ENCODE peak calls at places on chromosomes 2 and 18, in six cellular contexts. One of them, this sample, is unnamed.

GRCh38 chr2:204665244-204665643 is 120.0 kb downstream of the PARD3B start:
- DNase-seq in left lung: no peak
- DNase-seq in psoas muscle: no peak
- DNase-seq in kidney: no peak
- DNase-seq in GM06990: no peak
- DNase-seq in pancreas: no peak
- DNase-seq in this sample: peak; percentile 28

GRCh38 chr2:128358941-128359731 is 40.5 kb upstream of the HS6ST1 start:
- DNase-seq in left lung: no peak
- DNase-seq in psoas muscle: peak; percentile 32
- DNase-seq in kidney: peak; percentile 56
- DNase-seq in GM06990: no peak
- DNase-seq in pancreas: peak; percentile 9
- DNase-seq in this sample: no peak

GRCh38 chr2:126864861-126865260 is 33.8 kb upstream of the TEX51 start:
- DNase-seq in left lung: no peak
- DNase-seq in psoas muscle: no peak
- DNase-seq in kidney: no peak
- DNase-seq in GM06990: no peak
- DNase-seq in pancreas: no peak
- DNase-seq in this sample: no peak

GRCh38 chr2:127072970-127073369 is 34.0 kb downstream of the BIN1 start:
- DNase-seq in left lung: no peak
- DNase-seq in psoas muscle: peak; percentile 81
- DNase-seq in kidney: no peak
- DNase-seq in GM06990: no peak
- DNase-seq in pancreas: no peak
- DNase-seq in this sample: no peak

GRCh38 chr2:50582164-50582563 is 449.8 kb downstream of the NRXN1 start:
- DNase-seq in left lung: no peak
- DNase-seq in psoas muscle: no peak
- DNase-seq in kidney: no peak
- DNase-seq in GM06990: no peak
- DNase-seq in pancreas: peak; percentile 26
- DNase-seq in this sample: no peak

GRCh38 chr18:75209952-75210261 is 690 bp upstream of the TSHZ1 start:
- DNase-seq in left lung: no peak
- DNase-seq in psoas muscle: no peak
- DNase-seq in kidney: no peak
- DNase-seq in GM06990: no peak
- DNase-seq in pancreas: no peak
- DNase-seq in this sample: no peak

GRCh38 chr2:222613715-222614331 is 42.1 kb downstream of the FARSB start:
- DNase-seq in left lung: no peak
- DNase-seq in psoas muscle: no peak
- DNase-seq in kidney: no peak
- DNase-seq in GM06990: no peak
- DNase-seq in pancreas: no peak
- DNase-seq in this sample: no peak

GRCh38 chr2:26976242-26976641 is 5.8 kb downstream of the MAPRE3 start:
- DNase-seq in left lung: no peak
- DNase-seq in psoas muscle: no peak
- DNase-seq in kidney: no peak
- DNase-seq in GM06990: no peak
- DNase-seq in pancreas: no peak
- DNase-seq in this sample: no peak

GRCh38 chr18:80130555-80130954 is 21.5 kb downstream of the ADNP2 start:
- DNase-seq in left lung: no peak
- DNase-seq in psoas muscle: no peak
- DNase-seq in kidney: no peak
- DNase-seq in GM06990: no peak
- DNase-seq in pancreas: no peak
- DNase-seq in this sample: no peak

GRCh38 chr2:191304939-191305875 is 60.0 kb downstream of the MYO1B start:
- DNase-seq in left lung: no peak
- DNase-seq in psoas muscle: peak; percentile 83
- DNase-seq in kidney: no peak
- DNase-seq in GM06990: no peak
- DNase-seq in pancreas: no peak
- DNase-seq in this sample: peak; percentile 66

GRCh38 chr18:3380384-3380961 is 69.5 kb upstream of the TGIF1 start:
- DNase-seq in left lung: no peak
- DNase-seq in psoas muscle: peak; percentile 54
- DNase-seq in kidney: no peak
- DNase-seq in GM06990: peak; percentile 46
- DNase-seq in pancreas: no peak
- DNase-seq in this sample: no peak

GRCh38 chr2:25521126-25521525 is 152.3 kb downstream of the DTNB start:
- DNase-seq in left lung: no peak
- DNase-seq in psoas muscle: no peak
- DNase-seq in kidney: no peak
- DNase-seq in GM06990: no peak
- DNase-seq in pancreas: no peak
- DNase-seq in this sample: no peak

GRCh38 chr18:5584751-5585417 is 41.1 kb upstream of the EPB41L3 start:
- DNase-seq in left lung: no peak
- DNase-seq in psoas muscle: no peak
- DNase-seq in kidney: no peak
- DNase-seq in GM06990: no peak
- DNase-seq in pancreas: no peak
- DNase-seq in this sample: peak; percentile 32

DNA sequence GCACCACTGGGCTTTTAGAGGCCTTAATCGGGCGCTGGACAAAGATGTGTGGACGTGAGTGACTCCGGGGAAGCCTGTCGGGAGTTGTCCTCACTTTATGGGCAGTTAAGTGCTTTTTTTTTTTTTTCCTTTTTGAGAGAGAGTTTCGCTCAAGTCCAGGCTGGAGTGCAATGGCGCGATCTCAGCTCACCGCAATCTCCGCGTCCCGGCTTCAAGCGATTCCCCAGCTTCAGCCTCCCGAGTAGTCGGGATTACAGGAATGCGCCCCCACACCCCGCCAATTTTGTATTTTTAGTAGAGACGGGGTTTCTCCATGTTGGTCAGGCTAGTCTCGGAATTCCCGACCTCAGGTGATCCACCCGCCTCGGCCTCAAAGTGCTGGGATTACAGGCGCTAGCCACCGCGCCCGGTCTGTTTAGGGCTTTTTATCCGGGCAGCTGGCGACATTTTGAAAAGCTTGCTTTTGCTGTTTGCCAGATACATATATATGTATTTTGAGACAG is 1.5 kb downstream of the MSH6 start:
- DNase-seq in left lung: no peak
- DNase-seq in psoas muscle: no peak
- DNase-seq in kidney: no peak
- DNase-seq in GM06990: no peak
- DNase-seq in pancreas: no peak
- DNase-seq in this sample: no peak
- H3K4me3 ChIP-seq in left lung: peak overlapping the region; percentile 80
- H3K4me3 ChIP-seq in psoas muscle: peak overlapping the region; percentile 97
- H3K4me3 ChIP-seq in kidney: peak overlapping the region; percentile 87
- H3K4me3 ChIP-seq in GM06990: peak overlapping the region; percentile 93
- H3K4me3 ChIP-seq in pancreas: peak overlapping the region; percentile 55
- H3K4me3 ChIP-seq in this sample: peak overlapping the region; percentile 82

DNA sequence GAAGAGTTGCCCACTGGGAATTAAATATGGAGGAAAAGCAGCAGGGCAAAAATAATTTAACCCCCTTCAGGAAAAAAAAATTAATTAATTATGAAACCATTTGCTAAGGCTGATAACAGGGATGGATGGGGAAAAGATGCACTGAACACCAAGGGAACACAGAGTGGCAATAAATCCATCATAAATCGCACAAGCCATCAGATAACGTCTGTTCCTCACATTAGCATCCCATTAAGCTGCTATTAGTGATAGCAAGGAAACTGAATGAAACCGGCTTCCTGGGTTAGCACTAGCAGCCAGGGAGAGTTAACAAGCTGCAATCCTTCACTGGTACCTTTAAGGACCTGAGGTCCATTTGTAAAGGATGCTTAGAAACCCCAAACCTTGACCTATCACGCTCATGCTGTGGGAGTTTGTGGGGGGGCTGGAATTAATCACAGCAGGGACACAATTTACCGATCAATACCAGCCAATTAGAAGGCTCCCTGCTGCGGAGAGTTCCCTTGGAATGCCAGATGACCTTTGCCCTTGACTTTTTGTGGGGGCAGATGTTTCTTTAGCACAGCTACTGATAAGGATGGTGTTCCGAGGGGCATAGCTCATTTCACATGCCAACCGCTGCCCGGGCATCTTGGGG is 175.5 kb upstream of the KLF7 start:
- DNase-seq in left lung: no peak
- DNase-seq in psoas muscle: no peak
- DNase-seq in kidney: no peak
- DNase-seq in GM06990: no peak
- DNase-seq in pancreas: no peak
- DNase-seq in this sample: no peak
- H3K4me3 ChIP-seq in left lung: no peak overlapping the region
- H3K4me3 ChIP-seq in psoas muscle: no peak overlapping the region
- H3K4me3 ChIP-seq in kidney: no peak overlapping the region
- H3K4me3 ChIP-seq in GM06990: no peak overlapping the region
- H3K4me3 ChIP-seq in pancreas: no peak overlapping the region
- H3K4me3 ChIP-seq in this sample: no peak overlapping the region

DNA sequence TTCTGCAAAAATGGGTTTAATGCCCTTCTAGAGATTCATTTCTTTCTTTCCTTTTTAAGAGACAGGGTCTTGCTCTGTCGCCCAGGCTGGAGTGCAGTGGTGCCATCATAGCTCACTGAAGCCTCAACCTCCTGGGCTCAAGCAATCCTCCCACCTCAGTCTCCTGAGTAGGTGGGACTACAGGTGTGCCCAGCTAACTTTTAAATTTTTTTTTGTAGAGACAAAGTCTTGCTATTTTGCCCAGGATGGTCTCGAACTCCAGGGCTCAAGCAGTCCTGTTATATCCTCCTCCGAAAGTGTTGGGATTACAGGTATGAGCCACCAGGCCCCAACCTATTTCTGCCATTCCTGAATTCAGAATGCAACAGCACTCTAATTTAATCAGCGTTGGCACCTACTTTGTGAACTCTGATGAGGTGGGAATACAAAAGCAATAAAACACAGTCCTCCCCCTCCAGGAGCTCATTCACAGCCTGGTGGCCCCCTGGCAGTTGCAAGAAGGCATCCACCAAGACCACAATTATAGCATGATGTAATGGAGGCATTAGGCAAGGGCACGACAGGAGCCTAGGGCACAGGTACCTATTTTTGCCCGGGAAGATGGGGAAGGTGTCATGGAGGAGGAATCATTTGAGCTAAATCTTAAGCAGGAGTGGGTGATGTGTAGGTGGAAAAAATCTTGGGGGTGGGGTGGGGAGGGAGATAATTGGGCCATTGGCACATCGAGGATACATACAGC is 5.1 kb downstream of the RHOB start:
- DNase-seq in left lung: no peak
- DNase-seq in psoas muscle: no peak
- DNase-seq in kidney: no peak
- DNase-seq in GM06990: no peak
- DNase-seq in pancreas: no peak
- DNase-seq in this sample: no peak
- H3K4me3 ChIP-seq in left lung: no peak overlapping the region
- H3K4me3 ChIP-seq in psoas muscle: no peak overlapping the region
- H3K4me3 ChIP-seq in kidney: no peak overlapping the region
- H3K4me3 ChIP-seq in GM06990: no peak overlapping the region
- H3K4me3 ChIP-seq in pancreas: no peak overlapping the region
- H3K4me3 ChIP-seq in this sample: no peak overlapping the region

DNA sequence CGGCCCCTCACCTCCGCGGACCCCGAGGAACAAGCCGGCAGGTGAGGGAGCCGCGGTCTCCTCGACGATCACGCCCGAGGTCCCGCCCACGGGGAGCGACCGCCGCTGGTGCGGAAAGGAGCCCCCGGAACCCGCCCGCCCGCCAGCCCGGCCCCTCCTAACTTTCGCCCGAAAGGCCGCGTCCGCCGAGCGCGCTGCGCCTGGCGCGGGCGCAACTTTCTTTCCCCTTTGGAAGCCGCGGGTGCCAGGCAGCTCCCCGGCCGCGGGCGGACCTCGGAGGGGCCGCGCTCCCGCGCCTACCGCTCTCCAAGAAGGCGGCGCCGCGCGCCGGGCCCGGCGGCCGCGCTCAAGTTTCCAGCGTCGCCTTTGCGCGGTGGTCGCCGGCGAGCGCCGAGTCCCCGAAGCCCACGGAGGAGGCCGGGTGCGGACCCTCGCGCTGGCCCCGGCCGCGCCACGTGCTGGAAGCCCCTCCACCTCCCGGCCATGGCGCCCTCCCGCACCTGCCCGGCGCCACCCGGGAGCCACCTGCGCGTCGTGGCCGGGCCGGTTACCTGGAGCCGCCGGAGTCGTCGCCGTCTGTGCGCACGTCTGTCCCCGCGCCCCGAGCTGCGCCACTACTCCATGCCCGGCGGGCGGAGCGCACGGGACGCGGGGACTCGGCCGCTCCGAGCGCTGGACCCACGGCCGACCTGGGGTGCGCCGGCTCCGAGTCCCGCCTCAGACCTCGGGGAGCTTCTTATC is at the start of gene ALKAL2:
- DNase-seq in left lung: peak; percentile 73
- DNase-seq in psoas muscle: no peak
- DNase-seq in kidney: peak; percentile 74
- DNase-seq in GM06990: no peak
- DNase-seq in pancreas: peak; percentile 26
- DNase-seq in this sample: no peak
- H3K4me3 ChIP-seq in left lung: peak within 1 kb of the TSS; percentile 36
- H3K4me3 ChIP-seq in psoas muscle: peak within 1 kb of the TSS; percentile 59
- H3K4me3 ChIP-seq in kidney: peak within 1 kb of the TSS; percentile 63
- H3K4me3 ChIP-seq in GM06990: no peak within 1 kb of the TSS
- H3K4me3 ChIP-seq in pancreas: peak within 1 kb of the TSS; percentile 69
- H3K4me3 ChIP-seq in this sample: no peak within 1 kb of the TSS

GRCh38 chr2:64672708-64673107 is 19.0 kb upstream of the SERTAD2 start:
- DNase-seq in left lung: no peak
- DNase-seq in psoas muscle: no peak
- DNase-seq in kidney: no peak
- DNase-seq in GM06990: no peak
- DNase-seq in pancreas: no peak
- DNase-seq in this sample: no peak
- H3K4me3 ChIP-seq in left lung: no peak overlapping the region
- H3K4me3 ChIP-seq in psoas muscle: no peak overlapping the region
- H3K4me3 ChIP-seq in kidney: no peak overlapping the region
- H3K4me3 ChIP-seq in GM06990: no peak overlapping the region
- H3K4me3 ChIP-seq in pancreas: no peak overlapping the region
- H3K4me3 ChIP-seq in this sample: no peak overlapping the region

GRCh38 chr2:200306719-200306968 is 151 bp downstream of the SPATS2L start:
- DNase-seq in left lung: no peak
- DNase-seq in psoas muscle: no peak
- DNase-seq in kidney: no peak
- DNase-seq in GM06990: no peak
- DNase-seq in pancreas: no peak
- DNase-seq in this sample: no peak
- H3K4me3 ChIP-seq in left lung: peak overlapping the region; percentile 83
- H3K4me3 ChIP-seq in psoas muscle: peak overlapping the region; percentile 90
- H3K4me3 ChIP-seq in kidney: peak overlapping the region; percentile 69
- H3K4me3 ChIP-seq in GM06990: peak overlapping the region; percentile 80
- H3K4me3 ChIP-seq in pancreas: peak overlapping the region; percentile 90
- H3K4me3 ChIP-seq in this sample: peak overlapping the region; percentile 70

GRCh38 chr2:176176233-176176632 is 12.2 kb upstream of the HOXD1 start:
- DNase-seq in left lung: no peak
- DNase-seq in psoas muscle: no peak
- DNase-seq in kidney: no peak
- DNase-seq in GM06990: no peak
- DNase-seq in pancreas: no peak
- DNase-seq in this sample: no peak
- H3K4me3 ChIP-seq in left lung: no peak overlapping the region
- H3K4me3 ChIP-seq in psoas muscle: no peak overlapping the region
- H3K4me3 ChIP-seq in kidney: no peak overlapping the region
- H3K4me3 ChIP-seq in GM06990: no peak overlapping the region
- H3K4me3 ChIP-seq in pancreas: no peak overlapping the region
- H3K4me3 ChIP-seq in this sample: no peak overlapping the region